ENCODE peak calls at places on chromosome 17, in nine cellular contexts. Q, Y, E, G, K, I, U, S and Z are unnamed samples.

GRCh38 chr17:14427914-14428639 is 127.2 kb downstream of the HS3ST3B1 start:
- DNase-seq in Q (no peak), Y (no peak), E (no peak), G (no peak), K (peak; percentile 17), I (no peak), U (peak; percentile 52), S (no peak), Z (no peak)

GRCh38 chr17:2943971-2944370 is 119.4 kb downstream of the OR1D5 start:
- DNase-seq in Q (no peak), Y (no peak), E (no peak), G (no peak), K (no peak), I (no peak), U (no peak), S (no peak), Z (no peak)

GRCh38 chr17:9924735-9925191 is 19.7 kb upstream of the RCVRN start:
- DNase-seq in Q (no peak), Y (peak; percentile 76), E (peak; percentile 70), G (no peak), K (peak; percentile 37), I (peak; percentile 64), U (no peak), S (no peak), Z (peak; percentile 38)

GRCh38 chr17:42428141-42428944 is 5.3 kb upstream of the CAVIN1 start:
- DNase-seq in Q (no peak), Y (peak; percentile 99), E (peak; percentile 90), G (no peak), K (peak; percentile 85), I (peak; percentile 99), U (peak; percentile 16), S (peak; percentile 66), Z (peak; percentile 94)

GRCh38 chr17:351436-351713 is 1.2 kb downstream of the RPH3AL start:
- DNase-seq in Q (no peak), Y (no peak), E (no peak), G (no peak), K (no peak), I (no peak), U (no peak), S (no peak), Z (no peak)

GRCh38 chr17:79090503-79091372 is 16.1 kb downstream of the ENGASE start:
- DNase-seq in Q (no peak), Y (peak; percentile 13), E (no peak), G (no peak), K (peak; percentile 43), I (no peak), U (no peak), S (no peak), Z (no peak)

GRCh38 chr17:28623696-28624095 is 9.7 kb upstream of the RSKR start:
- DNase-seq in Q (peak; percentile 70), Y (no peak), E (no peak), G (no peak), K (no peak), I (no peak), U (no peak), S (no peak), Z (no peak)

GRCh38 chr17:57991537-57991936 is 3.5 kb upstream of the VEZF1 start:
- DNase-seq in Q (no peak), Y (no peak), E (no peak), G (no peak), K (no peak), I (no peak), U (no peak), S (no peak), Z (no peak)

DNA sequence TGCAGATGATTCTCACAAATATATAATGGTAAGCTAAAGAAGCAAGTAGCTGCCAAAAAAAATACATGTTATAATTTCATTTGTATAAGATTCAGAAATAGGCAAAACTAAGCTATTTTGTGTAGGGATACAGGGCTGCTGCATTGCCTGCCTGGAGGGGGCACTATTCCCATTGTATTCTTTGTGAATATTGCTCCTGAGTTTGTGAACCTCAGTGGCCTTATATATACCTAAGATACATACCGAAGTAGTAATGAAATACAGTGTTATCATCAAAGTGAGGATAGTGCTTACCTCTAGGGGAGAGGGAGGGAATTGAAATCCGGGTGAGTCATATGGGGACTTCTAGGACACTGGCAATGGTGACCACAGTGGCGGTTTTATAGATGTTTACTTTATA is 53.5 kb downstream of the C17orf58 start:
- DNase-seq in Q (no peak), Y (peak; percentile 35), E (no peak), G (no peak), K (no peak), I (no peak), U (no peak), S (no peak), Z (no peak)
- TF ChIP-seq CTCF in Q (no peak), Y (peak; percentile 67), E (peak; percentile 38), G (no peak), K (no peak), I (peak; percentile 47), U (peak; percentile 39), S (no peak), Z (peak; percentile 39)

GRCh38 chr17:68207651-68208253 is 40.1 kb upstream of the AMZ2 start:
- DNase-seq in Q (no peak), Y (no peak), E (no peak), G (no peak), K (no peak), I (no peak), U (no peak), S (no peak), Z (no peak)
- H3K4me3 ChIP-seq in Q (no peak overlapping the region), Y (no peak overlapping the region), E (peak overlapping the region; percentile 66), G (peak overlapping the region; percentile 94), K (no peak overlapping the region), I (no peak overlapping the region), U (no peak overlapping the region), S (no peak overlapping the region), Z (no peak overlapping the region)

DNA sequence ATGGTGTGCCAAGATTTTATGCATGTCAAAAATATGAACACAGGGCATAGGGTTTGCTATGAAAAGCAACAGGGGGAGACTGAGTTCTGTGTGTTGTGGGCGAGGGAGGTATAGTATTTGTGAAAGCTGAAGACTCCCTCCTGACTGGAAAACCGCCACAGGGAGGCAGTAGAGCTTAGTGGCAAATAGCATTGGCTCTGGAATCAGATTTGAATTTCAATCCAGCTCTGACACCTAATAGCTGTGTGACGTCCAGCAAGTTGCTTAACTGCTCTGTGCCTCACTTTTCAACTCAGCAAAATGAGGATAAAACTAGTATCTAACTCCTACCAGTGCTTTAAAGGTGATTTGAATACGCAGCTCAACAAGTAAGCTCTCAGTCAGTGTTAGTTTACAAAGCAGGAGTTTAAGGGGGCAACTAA is 22.0 kb downstream of the KPNA2 start:
- DNase-seq in Q (no peak), Y (peak; percentile 76), E (no peak), G (no peak), K (peak; percentile 68), I (peak; percentile 82), U (peak; percentile 33), S (peak; percentile 31), Z (no peak)
- TF ChIP-seq CTCF in Q (peak; percentile 14), Y (peak; percentile 59), E (peak; percentile 55), G (no peak), K (peak; percentile 28), I (peak; percentile 64), U (peak; percentile 67), S (peak; percentile 33), Z (peak; percentile 49)

GRCh38 chr17:61617261-61617660 is 26.2 kb upstream of the NACA2 start:
- DNase-seq in Q (no peak), Y (no peak), E (no peak), G (no peak), K (no peak), I (peak; percentile 35), U (no peak), S (no peak), Z (no peak)
- H3K4me3 ChIP-seq in Q (no peak overlapping the region), Y (no peak overlapping the region), E (no peak overlapping the region), G (no peak overlapping the region), K (no peak overlapping the region), I (no peak overlapping the region), U (no peak overlapping the region), S (no peak overlapping the region), Z (no peak overlapping the region)

GRCh38 chr17:45172232-45172540 is 10.5 kb downstream of the HEXIM2 start:
- DNase-seq in Q (no peak), Y (no peak), E (no peak), G (no peak), K (no peak), I (no peak), U (no peak), S (no peak), Z (no peak)

GRCh38 chr17:45170280-45170975 is 8.8 kb downstream of the HEXIM2 start:
- DNase-seq in Q (no peak), Y (no peak), E (no peak), G (no peak), K (no peak), I (no peak), U (no peak), S (no peak), Z (no peak)

GRCh38 chr17:45171338-45172231 is 9.9 kb downstream of the HEXIM2 start:
- DNase-seq in Q (peak; percentile 82), Y (no peak), E (no peak), G (no peak), K (peak; percentile 62), I (peak; percentile 83), U (no peak), S (peak; percentile 27), Z (no peak)

GRCh38 chr17:45170976-45171337 is 9.3 kb downstream of the HEXIM2 start:
- DNase-seq in Q (peak; percentile 89), Y (peak; percentile 69), E (no peak), G (peak; percentile 88), K (peak; percentile 50), I (peak; percentile 94), U (no peak), S (peak; percentile 31), Z (no peak)

DNA sequence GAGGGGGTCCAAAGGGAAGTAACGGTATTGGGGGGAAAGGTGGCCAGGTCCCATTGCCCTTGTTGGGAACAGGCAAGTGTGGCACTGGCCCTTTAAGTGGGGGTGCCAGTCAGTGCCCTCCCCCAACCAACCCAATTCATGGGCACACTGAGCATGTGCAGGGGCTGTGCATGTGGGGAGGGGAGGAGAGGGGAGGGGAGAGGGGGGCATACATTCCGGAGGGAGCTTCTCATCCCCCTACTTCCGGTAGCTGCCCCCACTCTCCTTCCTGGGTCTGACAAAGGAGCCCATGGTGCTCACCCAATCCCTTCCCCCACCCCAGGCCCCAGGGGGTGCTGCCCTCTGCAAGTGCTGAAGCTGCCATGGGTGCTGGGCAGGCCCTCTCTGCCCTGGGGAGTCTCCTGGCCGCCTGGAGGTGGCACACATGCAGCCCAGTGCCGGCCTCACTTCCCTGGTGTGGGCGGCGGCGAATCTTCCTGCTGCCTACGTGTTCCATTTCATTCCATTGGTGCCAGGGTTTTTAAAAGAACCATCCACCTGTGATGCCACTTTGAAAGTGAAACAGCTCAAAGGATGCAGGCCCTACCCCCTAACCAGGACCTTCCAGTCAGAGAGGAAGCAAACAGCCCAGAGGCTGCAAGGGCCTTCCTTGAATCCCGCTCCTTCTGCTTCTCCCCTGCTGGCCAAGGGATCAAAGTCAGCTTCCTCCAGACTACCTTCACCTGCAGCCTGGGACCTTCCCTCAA is 11.0 kb downstream of the HEXIM2 start:
- DNase-seq in Q (peak; percentile 85), Y (no peak), E (no peak), G (no peak), K (peak; percentile 81), I (peak; percentile 87), U (peak; percentile 48), S (peak; percentile 69), Z (peak; percentile 90)
- TF ChIP-seq CTCF in Q (peak; percentile 22), Y (no peak), E (no peak), G (no peak), K (no peak), I (peak; percentile 30), U (no peak), S (no peak), Z (peak; percentile 19)

GRCh38 chr17:40177275-40177874 is at the start of gene RAPGEFL1:
- DNase-seq in Q (peak; percentile 42), Y (peak; percentile 60), E (no peak), G (peak; percentile 88), K (peak; percentile 93), I (peak; percentile 52), U (peak; percentile 71), S (peak; percentile 87), Z (no peak)
- H3K4me3 ChIP-seq in Q (peak within 1 kb of the TSS; percentile 57), Y (peak within 1 kb of the TSS; percentile 47), E (peak within 1 kb of the TSS; percentile 49), G (peak within 1 kb of the TSS; percentile 67), K (peak within 1 kb of the TSS; percentile 68), I (peak within 1 kb of the TSS; percentile 46), U (peak within 1 kb of the TSS; percentile 53), S (peak within 1 kb of the TSS; percentile 58), Z (peak within 1 kb of the TSS; percentile 46)

GRCh38 chr17:4136373-4136772 is 6.5 kb downstream of the ZZEF1 start:
- DNase-seq in Q (peak; percentile 73), Y (peak; percentile 25), E (peak; percentile 68), G (no peak), K (peak; percentile 79), I (peak; percentile 8), U (no peak), S (peak; percentile 54), Z (no peak)
- TF ChIP-seq CTCF in Q (no peak), Y (no peak), E (no peak), G (no peak), K (no peak), I (no peak), U (no peak), S (no peak), Z (no peak)